ENCODE peak calls at places on chromosomes 16 and 17, in six cellular contexts. Y is mesendoderm; F is neural progenitor cell; T is Peyer's patch; K is neuronal stem cell; W is CD4-positive, alpha-beta memory T cell. H is an unnamed sample. For H3K4me1, the result is how much of the 10 kb centered on the place peaks cover.

GRCh38 chr17:37092041-37092440 is 143.3 kb downstream of the AATF start:
- DNase-seq in Y (no peak), F (no peak), T (peak), K (no peak), W (no peak), H (no peak)

GRCh38 chr17:81586096-81586495 is 33.9 kb upstream of the FAAP100 start:
- DNase-seq in Y (peak), F (no peak), T (no peak), K (no peak), W (no peak), H (no peak)

GRCh38 chr17:2621241-2621640 is 27.8 kb downstream of the PAFAH1B1 start:
- DNase-seq in Y (no peak), F (no peak), T (no peak), K (no peak), W (no peak), H (no peak)

GRCh38 chr17:66625321-66625767 is 209.6 kb upstream of the CACNG5 start:
- DNase-seq in Y (peak), F (peak), T (no peak), K (peak), W (no peak), H (peak)

GRCh38 chr17:38710603-38710962 is 5.5 kb downstream of the MLLT6 start:
- DNase-seq in Y (no peak), F (no peak), T (no peak), K (no peak), W (no peak), H (no peak)

GRCh38 chr17:74712756-74713155 is at the start of gene CD300LF:
- DNase-seq in Y (no peak), F (no peak), T (peak), K (no peak), W (no peak), H (no peak)

GRCh38 chr16:85057948-85058347 is 30.4 kb downstream of the KIAA0513 start:
- DNase-seq in Y (no peak), F (no peak), T (peak), K (no peak), W (no peak), H (no peak)

GRCh38 chr16:26594666-26595065 is 472.1 kb upstream of the C16orf82 start:
- DNase-seq in Y (no peak), F (no peak), T (no peak), K (no peak), W (no peak), H (peak)

GRCh38 chr17:55607736-55608341 is 96.6 kb upstream of the SMIM36 start:
- DNase-seq in Y (peak), F (no peak), T (peak), K (no peak), W (no peak), H (no peak)

GRCh38 chr17:58172369-58173071 is 5.7 kb downstream of the OR4D2 start:
- DNase-seq in Y (peak), F (peak), T (no peak), K (peak), W (peak), H (peak)

GRCh38 chr16:56965939-56966515 is 4.3 kb downstream of the CETP start:
- DNase-seq in Y (no peak), F (no peak), T (no peak), K (no peak), W (no peak), H (no peak)

GRCh38 chr16:88618956-88619667 is 19.3 kb upstream of the IL17C start:
- DNase-seq in Y (no peak), F (no peak), T (no peak), K (no peak), W (no peak), H (no peak)

GRCh38 chr17:50890675-50891516 is 24.7 kb upstream of the TOB1 start:
- DNase-seq in Y (no peak), F (no peak), T (no peak), K (no peak), W (no peak), H (no peak)

GRCh38 chr16:71726491-71727319 is 2.2 kb upstream of the PHLPP2 start:
- DNase-seq in Y (no peak), F (no peak), T (no peak), K (no peak), W (no peak), H (no peak)

GRCh38 chr16:19289805-19290490 is 4.4 kb downstream of the CLEC19A start:
- DNase-seq in Y (peak), F (peak), T (no peak), K (peak), W (no peak), H (no peak)

GRCh38 chr17:13792314-13792713 is 190.6 kb upstream of the HS3ST3A1 start:
- DNase-seq in Y (no peak), F (no peak), T (no peak), K (no peak), W (no peak), H (no peak)

GRCh38 chr17:63838586-63839184 is 3.8 kb downstream of the SMARCD2 start:
- DNase-seq in Y (peak), F (no peak), T (peak), K (no peak), W (no peak), H (no peak)

GRCh38 chr16:70779361-70779760 is 21.6 kb downstream of the VAC14 start:
- DNase-seq in Y (no peak), F (no peak), T (no peak), K (no peak), W (no peak), H (no peak)

GRCh38 chr16:2081685-2082084 is 33.9 kb downstream of the TSC2 start:
- DNase-seq in Y (no peak), F (no peak), T (no peak), K (no peak), W (no peak), H (no peak)

GRCh38 chr16:52861614-52862022 is 191.1 kb downstream of the CHD9NB start:
- DNase-seq in Y (peak), F (peak), T (no peak), K (peak), W (no peak), H (no peak)

GRCh38 chr17:80921159-80921558 is 70.5 kb upstream of the CHMP6 start:
- DNase-seq in Y (no peak), F (no peak), T (no peak), K (no peak), W (no peak), H (no peak)

GRCh38 chr17:8125196-8125946 is 1.5 kb upstream of the HES7 start:
- DNase-seq in Y (peak), F (peak), T (peak), K (peak), W (peak), H (peak)

GRCh38 chr16:75820672-75821071 is 94.4 kb upstream of the CPHXL start:
- DNase-seq in Y (peak), F (no peak), T (no peak), K (no peak), W (no peak), H (no peak)

GRCh38 chr16:88317619-88317977 is 65.2 kb upstream of the ZNF469 start:
- DNase-seq in Y (no peak), F (no peak), T (no peak), K (no peak), W (no peak), H (no peak)

GRCh38 chr17:59425085-59425901 is 93.8 kb downstream of the YPEL2 start:
- DNase-seq in Y (peak), F (no peak), T (no peak), K (no peak), W (no peak), H (no peak)

GRCh38 chr16:57755061-57755684 is 19.6 kb downstream of the KATNB1 start:
- DNase-seq in Y (peak), F (no peak), T (no peak), K (no peak), W (no peak), H (no peak)

GRCh38 chr16:919658-920631 is 50.8 kb downstream of the LMF1 start:
- DNase-seq in Y (no peak), F (no peak), T (no peak), K (no peak), W (no peak), H (no peak)

GRCh38 chr16:47866431-47866830 is 289.4 kb downstream of the ABCC12 start:
- DNase-seq in Y (no peak), F (no peak), T (no peak), K (no peak), W (no peak), H (no peak)

GRCh38 chr16:89322381-89323119 is 105.0 kb downstream of the ZNF778 start:
- DNase-seq in Y (peak), F (peak), T (no peak), K (no peak), W (no peak), H (no peak)

GRCh38 chr16:2790631-2791030 is 3.3 kb upstream of the PRSS33 start:
- DNase-seq in Y (no peak), F (no peak), T (no peak), K (no peak), W (no peak), H (no peak)

GRCh38 chr17:78970834-78971763 is 8.6 kb downstream of the LGALS3BP start:
- DNase-seq in Y (peak), F (peak), T (peak), K (peak), W (peak), H (peak)

GRCh38 chr16:30902070-30902972 is 5.9 kb downstream of the CTF1 start:
- DNase-seq in Y (peak), F (peak), T (peak), K (no peak), W (peak), H (peak)

GRCh38 chr16:35559911-35560636 is 2100.7 kb downstream of the TP53TG3F start:
- DNase-seq in Y (no peak), F (no peak), T (no peak), K (no peak), W (no peak), H (no peak)

GRCh38 chr16:27644165-27644564 is 94.2 kb downstream of the KATNIP start:
- DNase-seq in Y (no peak), F (no peak), T (no peak), K (no peak), W (no peak), H (no peak)

GRCh38 chr17:40320771-40321501 is 12.0 kb downstream of the RARA start:
- DNase-seq in Y (no peak), F (no peak), T (peak), K (no peak), W (peak), H (no peak)

GRCh38 chr16:1474471-1474795 is 395 bp downstream of the CLCN7 start:
- DNase-seq in Y (no peak), F (peak), T (no peak), K (no peak), W (no peak), H (no peak)

GRCh38 chr16:83631006-83631405 is 176.8 kb upstream of the HSBP1 start:
- DNase-seq in Y (no peak), F (no peak), T (no peak), K (no peak), W (no peak), H (no peak)

DNA sequence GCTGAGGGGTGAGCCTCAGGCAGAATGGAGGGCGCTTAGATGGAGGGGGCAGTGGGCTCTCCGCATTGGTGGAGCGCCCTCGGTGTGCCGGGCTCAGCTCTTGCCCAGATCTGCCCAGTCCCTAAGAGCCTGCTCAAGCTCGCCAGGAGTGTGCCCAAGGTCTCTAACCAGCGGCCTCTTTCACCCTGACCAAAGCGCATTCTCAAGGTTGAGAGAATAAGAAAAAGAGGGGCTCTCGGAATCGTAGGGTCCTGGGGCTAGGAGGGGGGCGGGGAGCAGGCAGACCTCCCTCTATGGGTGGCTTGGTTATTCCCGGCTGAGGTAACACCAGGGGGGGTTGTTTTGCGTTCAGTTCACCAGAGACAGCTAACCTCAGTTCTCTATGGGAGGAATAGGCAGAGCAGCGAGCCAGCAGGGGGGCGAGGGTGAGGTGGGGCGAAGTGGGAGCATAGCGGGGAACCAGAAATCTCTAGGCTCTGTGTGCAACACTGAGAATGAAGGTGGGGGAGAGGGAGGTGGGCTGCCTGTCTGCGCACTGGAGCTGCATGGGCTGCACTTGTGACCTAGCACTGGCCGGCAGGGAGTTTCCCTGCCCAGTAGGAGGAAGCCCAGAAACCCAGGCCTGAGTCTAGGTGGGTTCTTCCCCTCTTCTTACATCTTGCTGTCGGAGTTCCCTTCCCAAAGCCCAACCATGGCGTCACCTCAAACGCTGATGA is 3.0 kb downstream of the TMEM132E start:
- DNase-seq in Y (no peak), F (peak), T (no peak), K (no peak), W (no peak), H (no peak)
- H3K4me3 ChIP-seq in Y (no peak), F (peak), T (no peak), K (no peak), W (no peak), H (no peak)

GRCh38 chr16:81837312-81837748 is 58.2 kb downstream of the PLCG2 start:
- DNase-seq in Y (no peak), F (no peak), T (no peak), K (no peak), W (no peak), H (no peak)

GRCh38 chr16:81836279-81837054 is 57.4 kb downstream of the PLCG2 start:
- DNase-seq in Y (no peak), F (no peak), T (peak), K (no peak), W (no peak), H (no peak)

GRCh38 chr16:81832801-81833547 is 53.9 kb downstream of the PLCG2 start:
- DNase-seq in Y (no peak), F (no peak), T (no peak), K (no peak), W (no peak), H (no peak)

GRCh38 chr16:81833751-81834150 is 54.7 kb downstream of the PLCG2 start:
- DNase-seq in Y (no peak), F (no peak), T (no peak), K (no peak), W (no peak), H (no peak)

DNA sequence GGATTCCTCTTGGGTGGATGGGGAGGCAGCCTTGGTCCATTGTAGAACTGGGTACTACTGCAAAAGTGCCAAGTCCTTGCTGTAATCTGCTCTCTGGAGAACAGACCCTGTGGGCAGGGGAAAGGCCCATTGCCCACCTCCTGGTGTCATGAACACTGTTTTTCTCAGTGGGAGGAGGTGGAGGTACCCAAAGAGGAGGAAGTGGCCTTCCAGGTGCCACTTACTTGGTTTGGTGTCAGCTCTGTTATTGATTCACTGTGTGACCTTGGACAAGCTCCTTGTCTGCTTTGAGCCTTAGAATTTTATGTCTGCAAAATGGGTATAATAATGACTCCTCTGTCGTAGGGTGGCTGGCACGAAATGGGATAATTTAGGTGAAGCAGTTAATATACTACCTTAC is 55.8 kb downstream of the PLCG2 start:
- DNase-seq in Y (no peak), F (no peak), T (no peak), K (no peak), W (no peak), H (no peak)
- H3K4me1 ChIP-seq in Y (under half), F (under half), T (under half), K (under half), W (under half), H (under half)

GRCh38 chr17:65515512-65515911 is 45.9 kb downstream of the AXIN2 start:
- DNase-seq in Y (no peak), F (no peak), T (peak), K (no peak), W (no peak), H (no peak)

GRCh38 chr17:65514082-65514481 is 47.4 kb downstream of the AXIN2 start:
- DNase-seq in Y (no peak), F (no peak), T (peak), K (no peak), W (no peak), H (no peak)

GRCh38 chr17:65518256-65518655 is 43.2 kb downstream of the AXIN2 start:
- DNase-seq in Y (no peak), F (no peak), T (no peak), K (no peak), W (no peak), H (no peak)

GRCh38 chr17:65514541-65514940 is 46.9 kb downstream of the AXIN2 start:
- DNase-seq in Y (no peak), F (no peak), T (no peak), K (no peak), W (no peak), H (no peak)

GRCh38 chr17:65515959-65516948 is 45.2 kb downstream of the AXIN2 start:
- DNase-seq in Y (peak), F (no peak), T (peak), K (no peak), W (no peak), H (no peak)
- H3K27ac ChIP-seq in Y (no peak), F (no peak), T (no peak), K (no peak), W (no peak), H (no peak)

GRCh38 chr17:5585814-5586558 is 1.7 kb upstream of the NLRP1 start:
- DNase-seq in Y (peak), F (no peak), T (no peak), K (no peak), W (peak), H (no peak)

GRCh38 chr17:5583426-5584382 is 605 bp downstream of the NLRP1 start:
- DNase-seq in Y (no peak), F (no peak), T (no peak), K (no peak), W (peak), H (no peak)

GRCh38 chr17:5584383-5584951 is at the start of gene NLRP1:
- DNase-seq in Y (peak), F (no peak), T (peak), K (no peak), W (peak), H (peak)

GRCh38 chr17:5587431-5588032 is 3.2 kb upstream of the NLRP1 start:
- DNase-seq in Y (peak), F (peak), T (peak), K (peak), W (peak), H (peak)

DNA sequence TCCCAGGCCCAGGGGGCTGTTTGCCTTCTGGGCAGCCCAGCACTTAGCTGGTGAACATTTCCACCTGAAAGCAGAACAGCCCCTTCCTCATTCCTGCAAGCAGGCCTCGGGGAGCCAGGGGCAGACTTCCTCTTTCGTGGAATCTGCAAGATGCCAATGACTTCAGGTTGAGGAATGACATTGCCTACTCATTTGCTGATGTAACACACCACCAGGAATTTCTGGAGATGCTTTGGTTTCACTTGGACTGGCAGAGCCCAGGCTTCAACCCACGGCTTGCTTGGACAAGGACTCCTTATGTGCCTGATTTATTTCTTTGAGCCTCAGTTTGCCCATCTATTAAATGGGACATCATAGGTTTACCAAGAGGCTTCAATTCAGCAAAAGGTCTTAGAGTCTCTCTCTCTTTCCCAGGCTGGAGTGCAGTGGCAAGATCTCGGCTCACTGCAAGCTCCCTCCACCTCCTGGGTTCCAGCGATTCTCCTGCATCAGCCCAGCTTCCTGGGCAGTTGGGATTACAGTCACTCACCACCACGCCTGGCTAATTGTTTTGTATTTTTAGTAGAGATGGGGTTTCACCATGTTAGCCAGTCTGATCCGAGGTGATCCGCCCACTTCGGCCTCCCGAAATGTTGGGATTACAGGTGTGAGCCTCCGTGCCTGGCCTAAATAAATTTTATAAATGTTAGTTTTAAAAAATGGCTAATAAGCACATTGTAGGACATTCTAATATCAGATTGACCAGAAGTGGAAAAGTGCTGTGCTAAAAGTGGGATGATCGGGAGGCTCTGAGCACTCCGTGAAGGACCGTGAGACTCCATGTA is 874 bp upstream of the NLRP1 start:
- DNase-seq in Y (peak), F (no peak), T (no peak), K (no peak), W (no peak), H (no peak)
- H3K4me3 ChIP-seq in Y (no peak), F (no peak), T (peak), K (no peak), W (peak), H (peak)

GRCh38 chr17:45155029-45155428 is 6.6 kb upstream of the HEXIM2 start:
- DNase-seq in Y (no peak), F (no peak), T (no peak), K (no peak), W (no peak), H (no peak)
- H3K4me1 ChIP-seq in Y (under half), F (under half), T (under half), K (under half), W (half or more), H (half or more)